ENCODE peak calls at places on chromosome 22, in five cellular contexts. J is stomach, O is activated B cell treated with CpG ODN at 0.5 μM for 24 hours, P is HFF-Myc, V is fibroblast of lung. G is an unnamed sample.

GRCh38 chr22:30968015-30968923 is at the start of gene MORC2:
- DNase-seq in J (peak; percentile 63), O (no peak), P (no peak), V (peak; percentile 55), G (no peak)

GRCh38 chr22:31289335-31289734 is 3.0 kb downstream of the PIK3IP1 start:
- DNase-seq in J (peak; percentile 47), O (no peak), P (no peak), V (no peak), G (no peak)

GRCh38 chr22:38273135-38273761 is 438 bp upstream of the TMEM184B start:
- DNase-seq in J (no peak), O (no peak), P (no peak), V (peak; percentile 10), G (no peak)

GRCh38 chr22:38462960-38463784 is 4.7 kb upstream of the KDELR3 start:
- DNase-seq in J (no peak), O (no peak), P (no peak), V (no peak), G (no peak)

GRCh38 chr22:20783844-20784723 is 10.2 kb downstream of the SERPIND1 start:
- DNase-seq in J (no peak), O (no peak), P (peak; percentile 29), V (peak; percentile 64), G (no peak)

GRCh38 chr22:17770180-17771077 is 3.8 kb downstream of the BID start:
- DNase-seq in J (no peak), O (peak; percentile 14), P (no peak), V (no peak), G (no peak)

GRCh38 chr22:49973018-49973965 is 12.7 kb downstream of the PIM3 start:
- DNase-seq in J (no peak), O (no peak), P (no peak), V (peak; percentile 37), G (no peak)

GRCh38 chr22:33811686-33812085 is 108.6 kb downstream of the LARGE1 start:
- DNase-seq in J (no peak), O (no peak), P (no peak), V (peak; percentile 78), G (no peak)

GRCh38 chr22:38481162-38481870 is 13.4 kb downstream of the KDELR3 start:
- DNase-seq in J (no peak), O (no peak), P (no peak), V (no peak), G (no peak)

GRCh38 chr22:37636186-37636948 is 3.1 kb upstream of the SH3BP1 start:
- DNase-seq in J (peak; percentile 31), O (no peak), P (peak; percentile 96), V (peak; percentile 91), G (peak; percentile 63)

GRCh38 chr22:32475428-32476010 is 908 bp downstream of the FBXO7 start:
- DNase-seq in J (peak; percentile 40), O (no peak), P (no peak), V (peak; percentile 51), G (no peak)

GRCh38 chr22:44693145-44693544 is 8.9 kb upstream of the PRR5 start:
- DNase-seq in J (no peak), O (no peak), P (no peak), V (no peak), G (no peak)

GRCh38 chr22:40498454-40499186 is 128.2 kb downstream of the SGSM3 start:
- DNase-seq in J (no peak), O (no peak), P (peak; percentile 80), V (peak; percentile 100), G (no peak)

GRCh38 chr22:44311855-44312170 is 938 bp downstream of the SHISAL1 start:
- DNase-seq in J (no peak), O (no peak), P (no peak), V (peak; percentile 77), G (no peak)

GRCh38 chr22:33354928-33355327 is 296.7 kb upstream of the SYN3 start:
- DNase-seq in J (no peak), O (no peak), P (no peak), V (peak; percentile 50), G (no peak)

GRCh38 chr22:47307812-47308211 is 545.4 kb downstream of the TBC1D22A start:
- DNase-seq in J (no peak), O (no peak), P (no peak), V (no peak), G (no peak)

GRCh38 chr22:38609371-38609770 is 39.4 kb upstream of the DMC1 start:
- DNase-seq in J (no peak), O (no peak), P (no peak), V (peak; percentile 3), G (no peak)

GRCh38 chr22:37680191-37680851 is 4.9 kb downstream of the LGALS1 start:
- DNase-seq in J (no peak), O (no peak), P (no peak), V (no peak), G (no peak)

GRCh38 chr22:22179858-22180257 is 64.7 kb upstream of the VPREB1 start:
- DNase-seq in J (no peak), O (no peak), P (no peak), V (no peak), G (no peak)

GRCh38 chr22:17120281-17120680 is 879 bp downstream of the TMEM121B start:
- DNase-seq in J (peak; percentile 51), O (peak; percentile 44), P (no peak), V (peak; percentile 36), G (no peak)

GRCh38 chr22:25354456-25354855 is 135.0 kb downstream of the CRYBB2 start:
- DNase-seq in J (no peak), O (peak; percentile 5), P (no peak), V (no peak), G (no peak)

GRCh38 chr22:31248138-31248745 is 36.1 kb downstream of the LIMK2 start:
- DNase-seq in J (peak; percentile 57), O (no peak), P (peak; percentile 56), V (peak; percentile 97), G (peak; percentile 55)

GRCh38 chr22:43128116-43128515 is 15.1 kb downstream of the MCAT start:
- DNase-seq in J (no peak), O (no peak), P (no peak), V (no peak), G (no peak)

GRCh38 chr22:22076361-22076760 is 93.8 kb upstream of the TOP3B start:
- DNase-seq in J (no peak), O (no peak), P (no peak), V (no peak), G (no peak)

GRCh38 chr22:50342651-50343540 is at the start of gene PPP6R2:
- DNase-seq in J (peak; percentile 86), O (peak; percentile 94), P (no peak), V (peak; percentile 60), G (peak; percentile 79)

GRCh38 chr22:17893900-17894299 is 119.6 kb upstream of the BID start:
- DNase-seq in J (no peak), O (no peak), P (no peak), V (no peak), G (no peak)

GRCh38 chr22:32775957-32776356 is 25.5 kb upstream of the TIMP3 start:
- DNase-seq in J (no peak), O (no peak), P (no peak), V (no peak), G (no peak)

GRCh38 chr22:43643362-43643761 is 168.7 kb downstream of the EFCAB6 start:
- DNase-seq in J (no peak), O (no peak), P (no peak), V (no peak), G (no peak)

GRCh38 chr22:40621309-40622151 is 15.0 kb downstream of the MRTFA start:
- DNase-seq in J (no peak), O (no peak), P (no peak), V (no peak), G (no peak)

GRCh38 chr22:39956932-39957664 is 3.1 kb upstream of the TMA7B start:
- DNase-seq in J (no peak), O (no peak), P (no peak), V (no peak), G (no peak)

GRCh38 chr22:31080164-31080847 is 812 bp upstream of the SMTN start:
- DNase-seq in J (no peak), O (no peak), P (no peak), V (no peak), G (no peak)

GRCh38 chr22:30422481-30423295 is 2.9 kb upstream of the MTFP1 start:
- DNase-seq in J (peak; percentile 82), O (no peak), P (no peak), V (peak; percentile 98), G (peak; percentile 78)

GRCh38 chr22:42229455-42230149 is 40.9 kb downstream of the TCF20 start:
- DNase-seq in J (no peak), O (no peak), P (peak; percentile 14), V (peak; percentile 74), G (no peak)

GRCh38 chr22:36333632-36334031 is 54.1 kb downstream of the MYH9 start:
- DNase-seq in J (peak; percentile 69), O (no peak), P (no peak), V (no peak), G (no peak)

GRCh38 chr22:36334838-36335603 is 52.7 kb downstream of the MYH9 start:
- DNase-seq in J (no peak), O (no peak), P (no peak), V (peak; percentile 90), G (no peak)

GRCh38 chr22:36335621-36336020 is 52.1 kb downstream of the MYH9 start:
- DNase-seq in J (no peak), O (no peak), P (no peak), V (no peak), G (no peak)

GRCh38 chr22:36332623-36333331 is 55.0 kb downstream of the MYH9 start:
- DNase-seq in J (peak; percentile 73), O (no peak), P (peak; percentile 81), V (peak; percentile 91), G (no peak)

GRCh38 chr22:36334081-36334831 is 53.5 kb downstream of the MYH9 start:
- DNase-seq in J (no peak), O (no peak), P (no peak), V (peak; percentile 46), G (peak; percentile 67)
- TF ChIP-seq CTCF in J (no peak), O (no peak), P (peak; percentile 31), V (no peak), G (no peak)

GRCh38 chr22:23282089-23282501 is 101.8 kb downstream of the BCR start:
- DNase-seq in J (peak; percentile 81), O (no peak), P (peak; percentile 41), V (peak; percentile 91), G (no peak)
- TF ChIP-seq CTCF in J (peak; percentile 41), O (no peak), P (no peak), V (peak; percentile 2), G (peak; percentile 57)

GRCh38 chr22:19753090-19753842 is 7.3 kb upstream of the TBX1 start:
- DNase-seq in J (no peak), O (no peak), P (no peak), V (no peak), G (no peak)
- TF ChIP-seq CTCF in J (no peak), O (no peak), P (peak; percentile 20), V (no peak), G (no peak)

DNA sequence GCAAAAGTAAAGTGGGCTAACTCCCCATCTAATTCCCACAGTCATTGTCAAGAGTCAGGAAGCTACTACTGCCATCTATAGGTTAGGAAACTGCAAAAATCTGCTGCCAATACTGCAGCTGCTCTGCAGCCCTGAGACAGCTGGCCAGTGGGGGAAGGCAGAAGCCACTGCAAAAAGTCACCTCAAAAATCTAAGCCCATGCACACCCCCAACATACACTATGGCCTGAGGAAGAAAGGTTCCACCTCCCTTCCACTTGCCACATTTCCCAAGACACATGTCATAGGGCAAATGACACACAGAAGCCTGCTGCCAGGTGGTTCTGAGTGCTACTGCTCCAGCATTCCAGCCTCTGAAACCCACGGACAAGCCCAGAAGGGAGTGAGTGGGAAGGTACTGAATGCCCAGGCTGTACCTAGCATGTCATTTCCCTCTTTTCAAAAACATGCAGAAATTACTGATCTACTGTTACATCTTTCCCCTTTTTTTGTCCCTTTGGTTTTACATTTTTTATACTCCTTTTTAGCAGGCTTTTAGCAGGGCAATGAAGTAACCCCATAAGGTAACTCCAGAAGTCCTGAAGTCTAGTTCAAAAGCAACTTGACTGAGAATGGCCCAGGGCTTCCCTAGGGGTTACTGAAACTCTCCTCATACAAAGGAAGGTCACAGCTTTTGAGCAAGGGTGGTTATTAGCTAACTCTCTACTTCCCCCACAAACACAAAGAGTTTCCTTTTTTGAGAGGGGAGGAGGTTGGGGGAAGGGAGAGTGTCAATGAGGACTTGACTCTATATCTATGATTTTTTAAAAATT is 36.8 kb downstream of the DGCR2 start:
- DNase-seq in J (no peak), O (no peak), P (no peak), V (peak; percentile 45), G (no peak)
- TF ChIP-seq CTCF in J (no peak), O (no peak), P (peak; percentile 54), V (peak; percentile 38), G (peak; percentile 28)